ENCODE peak calls at places on chromosomes 5 and 9, in six cellular contexts. B is lung, A is GM12865, Y is uterus, W is cardiac fibroblast, M is fibroblast of pulmonary artery. T is an unnamed sample.

GRCh38 chr9:13786131-13786530 is 506.6 kb upstream of the MPDZ start:
- DNase-seq in M (peak; percentile 45), B (no peak), Y (peak; percentile 19), A (no peak), W (peak; percentile 72), T (peak; percentile 4)

GRCh38 chr5:115392611-115393010 is 96.2 kb upstream of the CCDC112 start:
- DNase-seq in Y (no peak), A (no peak), M (no peak), W (no peak), B (no peak), T (peak; percentile 25)

GRCh38 chr5:98793223-98793622 is 19.8 kb downstream of the RGMB start:
- DNase-seq in Y (no peak), A (no peak), M (no peak), B (no peak), W (no peak), T (no peak)

GRCh38 chr9:127707766-127708165 is 978 bp downstream of the CFAP157 start:
- DNase-seq in Y (no peak), B (no peak), W (no peak), A (peak; percentile 40), M (no peak), T (no peak)

GRCh38 chr5:117095322-117095721 is 520.7 kb upstream of the SEMA6A start:
- DNase-seq in Y (no peak), A (no peak), M (no peak), W (no peak), B (no peak), T (no peak)

GRCh38 chr5:16464664-16465543 is 696 bp downstream of the ZNF622 start:
- DNase-seq in Y (no peak), W (no peak), M (no peak), A (peak; percentile 11), B (no peak), T (no peak)

GRCh38 chr9:79623799-79624721 is 52.3 kb downstream of the TLE4 start:
- DNase-seq in B (peak; percentile 32), Y (no peak), W (peak; percentile 15), A (peak; percentile 70), M (peak; percentile 18), T (no peak)

GRCh38 chr9:95246547-95246946 is 71.0 kb downstream of the FANCC start:
- DNase-seq in Y (no peak), A (no peak), B (no peak), M (no peak), W (no peak), T (no peak)

GRCh38 chr5:69209607-69210006 is 20.2 kb downstream of the CENPH start:
- DNase-seq in A (no peak), Y (no peak), B (no peak), M (peak; percentile 33), W (peak; percentile 11), T (no peak)

GRCh38 chr5:25963251-25964008 is 1075.0 kb downstream of the CDH9 start:
- DNase-seq in A (no peak), Y (no peak), W (no peak), M (no peak), B (no peak), T (no peak)

GRCh38 chr9:36880075-36880474 is 154.0 kb downstream of the PAX5 start:
- DNase-seq in A (no peak), W (no peak), Y (no peak), B (no peak), M (no peak), T (no peak)

GRCh38 chr9:79663299-79663698 is 91.5 kb downstream of the TLE4 start:
- DNase-seq in A (no peak), W (no peak), B (no peak), Y (no peak), M (no peak), T (no peak)

GRCh38 chr9:123684393-123685149 is 245.4 kb downstream of the DENND1A start:
- DNase-seq in W (no peak), M (no peak), A (peak; percentile 45), B (no peak), Y (no peak), T (no peak)

GRCh38 chr5:96090205-96090604 is 128.6 kb upstream of the ELL2 start:
- DNase-seq in A (no peak), Y (no peak), W (no peak), B (no peak), M (no peak), T (no peak)

GRCh38 chr9:74527718-74528117 is 30.6 kb downstream of the RORB start:
- DNase-seq in W (no peak), M (no peak), B (no peak), A (no peak), Y (no peak), T (no peak)

GRCh38 chr5:17221843-17222614 is 4.6 kb downstream of the BASP1 start:
- DNase-seq in Y (no peak), M (peak; percentile 26), A (peak; percentile 60), W (peak; percentile 27), B (no peak), T (no peak)

GRCh38 chr5:38455797-38456330 is 100.6 kb downstream of the LIFR start:
- DNase-seq in W (no peak), B (no peak), A (no peak), M (no peak), Y (no peak), T (no peak)

GRCh38 chr5:948472-949274 is 56.0 kb downstream of the TRIP13 start:
- DNase-seq in W (no peak), Y (no peak), M (no peak), A (no peak), B (no peak), T (no peak)

GRCh38 chr5:154384480-154385235 is 61.1 kb upstream of the SAP30L start:
- DNase-seq in A (peak; percentile 96), Y (no peak), W (no peak), M (no peak), B (no peak), T (no peak)

GRCh38 chr5:14202462-14202861 is 59.3 kb downstream of the TRIO start:
- DNase-seq in W (peak; percentile 64), B (no peak), Y (no peak), A (peak; percentile 76), M (peak; percentile 72), T (no peak)

GRCh38 chr9:14158911-14159310 is 155.0 kb downstream of the NFIB start:
- DNase-seq in Y (no peak), B (no peak), A (no peak), W (peak; percentile 32), M (peak; percentile 64), T (no peak)

GRCh38 chr9:130325921-130326320 is 60.4 kb downstream of the HMCN2 start:
- DNase-seq in Y (no peak), M (no peak), A (no peak), W (no peak), B (no peak), T (no peak)

GRCh38 chr5:67511911-67512310 is 315.3 kb upstream of the CD180 start:
- DNase-seq in B (no peak), Y (no peak), W (no peak), M (no peak), A (no peak), T (no peak)

GRCh38 chr5:143064207-143064606 is 294.0 kb downstream of the ARHGAP26 start:
- DNase-seq in M (peak; percentile 64), B (no peak), Y (no peak), A (no peak), W (peak; percentile 69), T (peak; percentile 10)

GRCh38 chr9:31715250-31715649 is 669.2 kb upstream of the ACO1 start:
- DNase-seq in Y (no peak), W (peak; percentile 14), B (peak; percentile 36), M (peak; percentile 37), A (no peak), T (no peak)

GRCh38 chr9:101625871-101626270 is 31.1 kb upstream of the PPP3R2 start:
- DNase-seq in Y (no peak), A (no peak), M (no peak), W (no peak), B (no peak), T (no peak)

GRCh38 chr5:97142521-97143254 is at the start of gene LIX1:
- DNase-seq in W (peak; percentile 56), Y (no peak), M (peak; percentile 51), B (no peak), A (peak; percentile 61), T (peak; percentile 32)

GRCh38 chr9:17059465-17059864 is 75.4 kb upstream of the CNTLN start:
- DNase-seq in B (no peak), Y (no peak), M (no peak), A (no peak), W (no peak), T (no peak)

GRCh38 chr9:127505396-127506116 is 54.2 kb downstream of the LRSAM1 start:
- DNase-seq in A (peak; percentile 43), Y (no peak), W (peak; percentile 55), M (peak; percentile 43), B (no peak), T (peak; percentile 39)

DNA sequence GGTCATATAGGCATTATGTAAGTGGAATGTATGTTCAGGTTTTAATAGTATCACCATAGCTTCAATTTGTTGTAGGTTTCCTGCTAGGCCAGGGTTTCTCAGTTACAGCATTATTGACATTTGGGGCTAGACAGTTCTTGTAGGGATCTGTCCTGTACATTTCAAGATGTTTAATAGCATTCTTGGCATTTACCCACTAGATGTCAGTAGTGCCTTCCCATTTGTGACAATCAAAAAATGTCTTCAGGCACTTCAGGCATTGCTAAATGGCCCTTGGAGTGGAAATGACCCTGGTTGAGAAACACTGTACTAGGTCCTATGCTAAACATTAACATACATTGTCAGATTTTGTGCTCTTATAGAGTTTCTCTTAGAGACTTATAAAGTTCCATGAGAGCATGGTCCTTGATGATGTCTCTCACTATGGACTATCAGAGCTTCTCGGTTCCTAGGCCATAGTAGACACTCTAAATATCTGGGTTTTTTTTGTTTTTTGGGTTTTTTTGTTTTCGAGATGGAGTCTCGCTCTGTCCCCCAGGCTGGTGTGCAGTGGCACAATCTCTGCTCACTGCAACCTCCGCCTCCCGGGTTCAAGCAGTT is 1.4 kb downstream of the KIF20A start:
- DNase-seq in M (peak; percentile 80), A (peak; percentile 76), B (no peak), Y (no peak), W (peak; percentile 73), T (peak; percentile 72)
- TF ChIP-seq CTCF in M (peak; percentile 47), A (peak; percentile 57), B (peak; percentile 7), Y (no peak), W (peak; percentile 47), T (peak; percentile 77)

GRCh38 chr5:167608708-167609272 is 682.7 kb upstream of the WWC1 start:
- DNase-seq in B (no peak), A (no peak), W (no peak), Y (no peak), M (no peak), T (no peak)
- TF ChIP-seq CTCF in B (no peak), A (no peak), W (peak; percentile 20), Y (no peak), M (peak; percentile 7), T (peak; percentile 59)

GRCh38 chr5:150000261-150000989 is at the start of the genes HMGXB3 and TIGD6:
- DNase-seq in M (peak; percentile 96), B (peak; percentile 93), A (peak; percentile 98), Y (peak; percentile 90), W (peak; percentile 96), T (peak; percentile 94)
- TF ChIP-seq CTCF in M (no peak), B (no peak), A (no peak), Y (peak; percentile 11), W (no peak), T (peak; percentile 37)

GRCh38 chr5:19605846-19606407 is 382.1 kb downstream of the CDH18 start:
- DNase-seq in Y (no peak), A (no peak), W (no peak), B (no peak), M (no peak), T (no peak)

DNA sequence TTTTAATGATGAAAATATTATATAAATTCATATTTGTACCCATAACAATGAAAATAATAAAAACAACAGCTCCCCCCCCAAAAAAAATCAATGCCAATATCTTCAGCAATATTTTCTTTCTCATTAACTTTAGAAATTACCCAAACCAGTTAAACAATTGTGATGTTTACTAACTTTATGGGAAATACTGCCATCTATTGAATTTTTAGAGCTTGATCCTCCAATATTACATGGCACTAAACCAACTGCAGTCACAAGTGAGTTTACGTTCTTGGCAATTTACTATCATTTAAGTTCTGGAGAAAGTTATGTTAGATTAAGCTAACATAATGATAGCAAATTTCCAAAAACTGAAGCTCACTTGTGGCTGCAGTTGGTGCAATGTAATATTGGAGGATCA is 379.6 kb downstream of the CDH18 start:
- DNase-seq in B (no peak), M (peak; percentile 4), A (no peak), W (no peak), Y (no peak), T (no peak)
- TF ChIP-seq CTCF in B (no peak), M (peak; percentile 3), A (no peak), W (no peak), Y (no peak), T (no peak)